ENCODE peak calls at places on chromosomes 7 and 10, in six cellular contexts. One of them, this sample, is unnamed.

GRCh38 chr10:130477360-130477759 is 341.2 kb downstream of the GLRX3 start:
- DNase-seq in activated CD8-positive, alpha-beta T cell treated with anti-CD3 and anti-CD28 coated beads for 36 hours: no peak
- DNase-seq in MCF 10A: no peak
- DNase-seq in B cell: no peak
- DNase-seq in GM13976: no peak
- DNase-seq in adrenal gland: no peak
- DNase-seq in this sample: no peak

GRCh38 chr7:30466266-30466665 is 12.3 kb downstream of the NOD1 start:
- DNase-seq in activated CD8-positive, alpha-beta T cell treated with anti-CD3 and anti-CD28 coated beads for 36 hours: no peak
- DNase-seq in MCF 10A: no peak
- DNase-seq in B cell: no peak
- DNase-seq in GM13976: no peak
- DNase-seq in adrenal gland: no peak
- DNase-seq in this sample: no peak

GRCh38 chr10:85100495-85100894 is 772.1 kb downstream of the CCSER2 start:
- DNase-seq in activated CD8-positive, alpha-beta T cell treated with anti-CD3 and anti-CD28 coated beads for 36 hours: no peak
- DNase-seq in MCF 10A: peak; percentile 40
- DNase-seq in B cell: no peak
- DNase-seq in GM13976: no peak
- DNase-seq in adrenal gland: no peak
- DNase-seq in this sample: no peak

GRCh38 chr7:36408589-36408988 is 18.9 kb downstream of the ANLN start:
- DNase-seq in activated CD8-positive, alpha-beta T cell treated with anti-CD3 and anti-CD28 coated beads for 36 hours: no peak
- DNase-seq in MCF 10A: peak; percentile 58
- DNase-seq in B cell: no peak
- DNase-seq in GM13976: no peak
- DNase-seq in adrenal gland: no peak
- DNase-seq in this sample: no peak

GRCh38 chr10:810351-810846 is 120.9 kb upstream of the DIP2C start:
- DNase-seq in activated CD8-positive, alpha-beta T cell treated with anti-CD3 and anti-CD28 coated beads for 36 hours: no peak
- DNase-seq in MCF 10A: no peak
- DNase-seq in B cell: no peak
- DNase-seq in GM13976: no peak
- DNase-seq in adrenal gland: no peak
- DNase-seq in this sample: no peak

GRCh38 chr10:44926771-44927751 is 15.9 kb downstream of the TMEM72 start:
- DNase-seq in activated CD8-positive, alpha-beta T cell treated with anti-CD3 and anti-CD28 coated beads for 36 hours: no peak
- DNase-seq in MCF 10A: peak; percentile 54
- DNase-seq in B cell: no peak
- DNase-seq in GM13976: no peak
- DNase-seq in adrenal gland: peak; percentile 91
- DNase-seq in this sample: no peak

GRCh38 chr10:26372513-26373354 is 65.4 kb upstream of the APBB1IP start:
- DNase-seq in activated CD8-positive, alpha-beta T cell treated with anti-CD3 and anti-CD28 coated beads for 36 hours: no peak
- DNase-seq in MCF 10A: no peak
- DNase-seq in B cell: no peak
- DNase-seq in GM13976: no peak
- DNase-seq in adrenal gland: no peak
- DNase-seq in this sample: no peak

GRCh38 chr7:44095781-44096180 is 8.4 kb upstream of the AEBP1 start:
- DNase-seq in activated CD8-positive, alpha-beta T cell treated with anti-CD3 and anti-CD28 coated beads for 36 hours: no peak
- DNase-seq in MCF 10A: no peak
- DNase-seq in B cell: no peak
- DNase-seq in GM13976: no peak
- DNase-seq in adrenal gland: no peak
- DNase-seq in this sample: no peak

GRCh38 chr10:71548494-71548846 is 151.8 kb downstream of the CDH23 start:
- DNase-seq in activated CD8-positive, alpha-beta T cell treated with anti-CD3 and anti-CD28 coated beads for 36 hours: peak; percentile 40
- DNase-seq in MCF 10A: peak; percentile 56
- DNase-seq in B cell: no peak
- DNase-seq in GM13976: peak; percentile 73
- DNase-seq in adrenal gland: no peak
- DNase-seq in this sample: peak; percentile 57

GRCh38 chr10:97736902-97737769 is at the start of gene ZFYVE27:
- DNase-seq in activated CD8-positive, alpha-beta T cell treated with anti-CD3 and anti-CD28 coated beads for 36 hours: peak; percentile 98
- DNase-seq in MCF 10A: peak; percentile 93
- DNase-seq in B cell: peak; percentile 95
- DNase-seq in GM13976: peak; percentile 99
- DNase-seq in adrenal gland: peak; percentile 96
- DNase-seq in this sample: peak; percentile 99

GRCh38 chr7:102450242-102450641 is 14.4 kb downstream of the ALKBH4 start:
- DNase-seq in activated CD8-positive, alpha-beta T cell treated with anti-CD3 and anti-CD28 coated beads for 36 hours: peak; percentile 68
- DNase-seq in MCF 10A: peak; percentile 22
- DNase-seq in B cell: peak; percentile 74
- DNase-seq in GM13976: no peak
- DNase-seq in adrenal gland: no peak
- DNase-seq in this sample: no peak

GRCh38 chr10:125002423-125003145 is 60.7 kb downstream of the ZRANB1 start:
- DNase-seq in activated CD8-positive, alpha-beta T cell treated with anti-CD3 and anti-CD28 coated beads for 36 hours: no peak
- DNase-seq in MCF 10A: no peak
- DNase-seq in B cell: peak; percentile 39
- DNase-seq in GM13976: peak; percentile 25
- DNase-seq in adrenal gland: peak; percentile 76
- DNase-seq in this sample: no peak

GRCh38 chr10:74824184-74825032 is 2.0 kb upstream of the KAT6B start:
- DNase-seq in activated CD8-positive, alpha-beta T cell treated with anti-CD3 and anti-CD28 coated beads for 36 hours: peak; percentile 35
- DNase-seq in MCF 10A: no peak
- DNase-seq in B cell: no peak
- DNase-seq in GM13976: no peak
- DNase-seq in adrenal gland: no peak
- DNase-seq in this sample: no peak

GRCh38 chr10:63464402-63465292 is 1.1 kb downstream of the JMJD1C start:
- DNase-seq in activated CD8-positive, alpha-beta T cell treated with anti-CD3 and anti-CD28 coated beads for 36 hours: no peak
- DNase-seq in MCF 10A: peak; percentile 38
- DNase-seq in B cell: no peak
- DNase-seq in GM13976: no peak
- DNase-seq in adrenal gland: no peak
- DNase-seq in this sample: no peak

GRCh38 chr7:54995631-54996340 is 23.0 kb upstream of the EGFR start:
- DNase-seq in activated CD8-positive, alpha-beta T cell treated with anti-CD3 and anti-CD28 coated beads for 36 hours: peak; percentile 31
- DNase-seq in MCF 10A: peak; percentile 73
- DNase-seq in B cell: no peak
- DNase-seq in GM13976: peak; percentile 46
- DNase-seq in adrenal gland: no peak
- DNase-seq in this sample: peak; percentile 30

GRCh38 chr7:2905027-2905426 is 60.9 kb upstream of the GNA12 start:
- DNase-seq in activated CD8-positive, alpha-beta T cell treated with anti-CD3 and anti-CD28 coated beads for 36 hours: no peak
- DNase-seq in MCF 10A: no peak
- DNase-seq in B cell: no peak
- DNase-seq in GM13976: no peak
- DNase-seq in adrenal gland: no peak
- DNase-seq in this sample: no peak

GRCh38 chr7:151081170-151082101 is 827 bp upstream of the FASTK start:
- DNase-seq in activated CD8-positive, alpha-beta T cell treated with anti-CD3 and anti-CD28 coated beads for 36 hours: no peak
- DNase-seq in MCF 10A: peak; percentile 42
- DNase-seq in B cell: no peak
- DNase-seq in GM13976: no peak
- DNase-seq in adrenal gland: no peak
- DNase-seq in this sample: no peak

GRCh38 chr10:123135415-123136141 is at the start of gene HMX3:
- DNase-seq in activated CD8-positive, alpha-beta T cell treated with anti-CD3 and anti-CD28 coated beads for 36 hours: peak; percentile 73
- DNase-seq in MCF 10A: no peak
- DNase-seq in B cell: no peak
- DNase-seq in GM13976: peak; percentile 85
- DNase-seq in adrenal gland: no peak
- DNase-seq in this sample: peak; percentile 80

GRCh38 chr7:51033722-51034530 is 251.2 kb upstream of the GRB10 start:
- DNase-seq in activated CD8-positive, alpha-beta T cell treated with anti-CD3 and anti-CD28 coated beads for 36 hours: no peak
- DNase-seq in MCF 10A: no peak
- DNase-seq in B cell: peak; percentile 6
- DNase-seq in GM13976: no peak
- DNase-seq in adrenal gland: no peak
- DNase-seq in this sample: no peak

GRCh38 chr7:130947792-130948580 is 214.0 kb upstream of the KLF14 start:
- DNase-seq in activated CD8-positive, alpha-beta T cell treated with anti-CD3 and anti-CD28 coated beads for 36 hours: no peak
- DNase-seq in MCF 10A: no peak
- DNase-seq in B cell: no peak
- DNase-seq in GM13976: no peak
- DNase-seq in adrenal gland: no peak
- DNase-seq in this sample: no peak

GRCh38 chr7:101232141-101232821 is 5.3 kb downstream of the CLDN15 start:
- DNase-seq in activated CD8-positive, alpha-beta T cell treated with anti-CD3 and anti-CD28 coated beads for 36 hours: no peak
- DNase-seq in MCF 10A: peak; percentile 67
- DNase-seq in B cell: no peak
- DNase-seq in GM13976: no peak
- DNase-seq in adrenal gland: no peak
- DNase-seq in this sample: no peak

GRCh38 chr10:116490028-116490662 is 55.6 kb upstream of the PNLIP start:
- DNase-seq in activated CD8-positive, alpha-beta T cell treated with anti-CD3 and anti-CD28 coated beads for 36 hours: no peak
- DNase-seq in MCF 10A: peak; percentile 45
- DNase-seq in B cell: no peak
- DNase-seq in GM13976: peak; percentile 45
- DNase-seq in adrenal gland: no peak
- DNase-seq in this sample: peak; percentile 39

GRCh38 chr10:61283489-61284221 is 169.5 kb downstream of the TMEM26 start:
- DNase-seq in activated CD8-positive, alpha-beta T cell treated with anti-CD3 and anti-CD28 coated beads for 36 hours: no peak
- DNase-seq in MCF 10A: no peak
- DNase-seq in B cell: no peak
- DNase-seq in GM13976: no peak
- DNase-seq in adrenal gland: no peak
- DNase-seq in this sample: no peak

GRCh38 chr7:151349507-151349853 is 7.9 kb downstream of the NUB1 start:
- DNase-seq in activated CD8-positive, alpha-beta T cell treated with anti-CD3 and anti-CD28 coated beads for 36 hours: no peak
- DNase-seq in MCF 10A: no peak
- DNase-seq in B cell: no peak
- DNase-seq in GM13976: no peak
- DNase-seq in adrenal gland: peak; percentile 22
- DNase-seq in this sample: no peak

GRCh38 chr7:32048970-32049369 is 21.2 kb downstream of the PDE1C start:
- DNase-seq in activated CD8-positive, alpha-beta T cell treated with anti-CD3 and anti-CD28 coated beads for 36 hours: no peak
- DNase-seq in MCF 10A: no peak
- DNase-seq in B cell: no peak
- DNase-seq in GM13976: no peak
- DNase-seq in adrenal gland: no peak
- DNase-seq in this sample: no peak

GRCh38 chr7:25389489-25390106 is 161.3 kb upstream of the NPVF start:
- DNase-seq in activated CD8-positive, alpha-beta T cell treated with anti-CD3 and anti-CD28 coated beads for 36 hours: peak; percentile 11
- DNase-seq in MCF 10A: peak; percentile 61
- DNase-seq in B cell: no peak
- DNase-seq in GM13976: peak; percentile 20
- DNase-seq in adrenal gland: peak; percentile 42
- DNase-seq in this sample: peak; percentile 21

GRCh38 chr10:95290801-95291633 is at the start of gene PDLIM1:
- DNase-seq in activated CD8-positive, alpha-beta T cell treated with anti-CD3 and anti-CD28 coated beads for 36 hours: peak; percentile 40
- DNase-seq in MCF 10A: peak; percentile 56
- DNase-seq in B cell: peak; percentile 88
- DNase-seq in GM13976: peak; percentile 90
- DNase-seq in adrenal gland: peak; percentile 47
- DNase-seq in this sample: peak; percentile 89
- TF ChIP-seq CTCF in activated CD8-positive, alpha-beta T cell treated with anti-CD3 and anti-CD28 coated beads for 36 hours: no peak
- TF ChIP-seq CTCF in MCF 10A: peak; percentile 21
- TF ChIP-seq CTCF in B cell: peak; percentile 29
- TF ChIP-seq CTCF in GM13976: peak; percentile 32
- TF ChIP-seq CTCF in adrenal gland: peak; percentile 23
- TF ChIP-seq CTCF in this sample: peak; percentile 33

GRCh38 chr10:11142809-11143208 is 125.1 kb downstream of the CELF2 start:
- DNase-seq in activated CD8-positive, alpha-beta T cell treated with anti-CD3 and anti-CD28 coated beads for 36 hours: peak; percentile 16
- DNase-seq in MCF 10A: no peak
- DNase-seq in B cell: no peak
- DNase-seq in GM13976: no peak
- DNase-seq in adrenal gland: no peak
- DNase-seq in this sample: no peak

GRCh38 chr10:11144626-11145497 is 127.2 kb downstream of the CELF2 start:
- DNase-seq in activated CD8-positive, alpha-beta T cell treated with anti-CD3 and anti-CD28 coated beads for 36 hours: no peak
- DNase-seq in MCF 10A: no peak
- DNase-seq in B cell: no peak
- DNase-seq in GM13976: no peak
- DNase-seq in adrenal gland: no peak
- DNase-seq in this sample: no peak

GRCh38 chr10:11145498-11145855 is 127.8 kb downstream of the CELF2 start:
- DNase-seq in activated CD8-positive, alpha-beta T cell treated with anti-CD3 and anti-CD28 coated beads for 36 hours: peak; percentile 79
- DNase-seq in MCF 10A: no peak
- DNase-seq in B cell: peak; percentile 76
- DNase-seq in GM13976: peak; percentile 57
- DNase-seq in adrenal gland: peak; percentile 19
- DNase-seq in this sample: peak; percentile 49

GRCh38 chr10:11141571-11142091 is 124.0 kb downstream of the CELF2 start:
- DNase-seq in activated CD8-positive, alpha-beta T cell treated with anti-CD3 and anti-CD28 coated beads for 36 hours: no peak
- DNase-seq in MCF 10A: no peak
- DNase-seq in B cell: no peak
- DNase-seq in GM13976: no peak
- DNase-seq in adrenal gland: no peak
- DNase-seq in this sample: no peak

GRCh38 chr10:11143240-11143639 is 125.6 kb downstream of the CELF2 start:
- DNase-seq in activated CD8-positive, alpha-beta T cell treated with anti-CD3 and anti-CD28 coated beads for 36 hours: no peak
- DNase-seq in MCF 10A: no peak
- DNase-seq in B cell: no peak
- DNase-seq in GM13976: no peak
- DNase-seq in adrenal gland: no peak
- DNase-seq in this sample: no peak
- TF ChIP-seq CTCF in activated CD8-positive, alpha-beta T cell treated with anti-CD3 and anti-CD28 coated beads for 36 hours: no peak
- TF ChIP-seq CTCF in MCF 10A: no peak
- TF ChIP-seq CTCF in B cell: no peak
- TF ChIP-seq CTCF in GM13976: no peak
- TF ChIP-seq CTCF in adrenal gland: no peak
- TF ChIP-seq CTCF in this sample: no peak

DNA sequence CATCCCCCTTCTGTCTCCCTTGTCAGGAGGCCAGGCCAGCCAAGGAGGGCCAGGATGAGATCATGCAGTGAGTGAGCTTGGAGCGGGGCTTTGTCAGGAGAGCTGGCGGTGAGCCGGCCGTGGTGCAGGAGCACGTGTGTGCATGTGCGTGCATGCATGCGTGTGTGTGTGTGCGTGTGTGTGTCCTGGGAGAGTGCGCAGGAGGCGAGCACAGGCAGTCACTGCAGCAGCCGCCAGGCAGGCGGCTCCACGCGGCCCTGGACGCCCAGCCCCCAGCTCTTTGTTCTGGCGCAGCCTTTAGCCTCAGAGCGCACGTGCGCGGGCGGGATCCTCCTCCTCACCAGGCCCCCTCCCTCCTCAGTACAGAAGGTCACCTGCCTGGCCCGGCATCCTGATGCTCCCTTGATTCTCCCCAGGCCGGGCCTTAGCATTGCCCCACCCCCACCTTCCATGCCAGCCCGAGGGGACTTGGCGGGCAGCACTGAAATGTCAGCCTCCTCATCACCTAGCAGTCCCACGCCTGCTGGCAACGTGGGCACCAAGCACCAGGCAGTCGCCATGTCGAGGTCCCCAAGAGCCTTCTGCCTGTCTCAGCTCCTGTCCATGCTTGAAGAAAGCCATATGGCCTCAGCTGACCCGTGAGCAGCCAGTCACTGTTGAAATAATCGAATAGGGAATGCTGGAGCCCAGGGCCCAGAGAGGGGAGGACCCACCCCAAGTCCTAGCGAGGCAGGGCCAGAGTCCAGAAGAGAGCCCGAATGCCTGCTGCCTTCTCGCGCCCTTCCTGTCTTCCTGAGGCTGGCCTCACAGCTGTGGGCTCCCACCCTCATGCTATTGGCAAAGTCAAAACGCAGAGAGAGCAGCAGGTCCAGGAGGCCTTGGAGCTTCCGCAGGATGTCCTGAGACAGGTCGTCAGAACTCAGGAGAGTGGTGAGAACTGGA is 125.9 kb upstream of the PPIF start:
- DNase-seq in activated CD8-positive, alpha-beta T cell treated with anti-CD3 and anti-CD28 coated beads for 36 hours: no peak
- DNase-seq in MCF 10A: no peak
- DNase-seq in B cell: no peak
- DNase-seq in GM13976: no peak
- DNase-seq in adrenal gland: peak; percentile 87
- DNase-seq in this sample: no peak
- TF ChIP-seq CTCF in activated CD8-positive, alpha-beta T cell treated with anti-CD3 and anti-CD28 coated beads for 36 hours: no peak
- TF ChIP-seq CTCF in MCF 10A: no peak
- TF ChIP-seq CTCF in B cell: no peak
- TF ChIP-seq CTCF in GM13976: no peak
- TF ChIP-seq CTCF in adrenal gland: no peak
- TF ChIP-seq CTCF in this sample: no peak

GRCh38 chr10:69222157-69223027 is 2.3 kb downstream of the HKDC1 start:
- DNase-seq in activated CD8-positive, alpha-beta T cell treated with anti-CD3 and anti-CD28 coated beads for 36 hours: peak; percentile 92
- DNase-seq in MCF 10A: peak; percentile 96
- DNase-seq in B cell: peak; percentile 76
- DNase-seq in GM13976: peak; percentile 85
- DNase-seq in adrenal gland: no peak
- DNase-seq in this sample: peak; percentile 89
- TF ChIP-seq CTCF in activated CD8-positive, alpha-beta T cell treated with anti-CD3 and anti-CD28 coated beads for 36 hours: peak; percentile 87
- TF ChIP-seq CTCF in MCF 10A: peak; percentile 76
- TF ChIP-seq CTCF in B cell: peak; percentile 79
- TF ChIP-seq CTCF in GM13976: peak; percentile 47
- TF ChIP-seq CTCF in adrenal gland: peak; percentile 48
- TF ChIP-seq CTCF in this sample: peak; percentile 57